ENCODE peak calls at places on chromosome 18, in five cellular contexts. K is brain microvascular endothelial cell; G is NCI-H226; U is activated CD8-positive, alpha-beta memory T cell treated with anti-CD3 and anti-CD28 coated beads, Interleukin-2, amount 10 ng/mL, durations not matched to agents 7 days and 5 days; Q is HFFc6. Z is an unnamed sample.

GRCh38 chr18:57445488-57446319 is 10.5 kb downstream of the ONECUT2 start:
- DNase-seq in K (no peak), U (no peak), Q (no peak), G (no peak), Z (no peak)

GRCh38 chr18:26468931-26469340 is 79.4 kb downstream of the KCTD1 start:
- DNase-seq in U (no peak), K (no peak), G (no peak), Q (no peak), Z (no peak)

GRCh38 chr18:11570770-11571169 is 38.6 kb upstream of the SLC35G4 start:
- DNase-seq in U (no peak), G (no peak), K (peak), Q (no peak), Z (no peak)

GRCh38 chr18:24021505-24021904 is 7.0 kb downstream of the TTC39C start:
- DNase-seq in U (no peak), Q (no peak), K (no peak), G (no peak), Z (no peak)

GRCh38 chr18:76991021-76991688 is 141.4 kb downstream of the MBP start:
- DNase-seq in U (no peak), G (no peak), Q (no peak), K (no peak), Z (no peak)

GRCh38 chr18:49663755-49664085 is 101.9 kb downstream of the LIPG start:
- DNase-seq in G (no peak), U (no peak), K (no peak), Q (no peak), Z (no peak)

GRCh38 chr18:75376004-75376403 is 51.5 kb downstream of the SMIM21 start:
- DNase-seq in G (no peak), Q (no peak), U (no peak), K (no peak), Z (no peak)

GRCh38 chr18:7758764-7759163 is 191.6 kb downstream of the PTPRM start:
- DNase-seq in G (no peak), U (no peak), Q (no peak), K (no peak), Z (no peak)

GRCh38 chr18:74806073-74806472 is 208.4 kb downstream of the ZNF407 start:
- DNase-seq in K (no peak), G (peak), Q (no peak), U (no peak), Z (no peak)

GRCh38 chr18:12559319-12559718 is 98.6 kb downstream of the SPIRE1 start:
- DNase-seq in Q (no peak), G (no peak), U (no peak), K (no peak), Z (no peak)

GRCh38 chr18:48837676-48838075 is 113.1 kb downstream of the SMAD7 start:
- DNase-seq in Q (no peak), G (no peak), K (no peak), U (no peak), Z (no peak)

GRCh38 chr18:10444314-10445006 is 10.0 kb upstream of the APCDD1 start:
- DNase-seq in Q (no peak), K (no peak), U (no peak), G (no peak), Z (no peak)

Z was measured in vagina.